ENCODE peak calls at places on chromosome 7, in seven cellular contexts. One of them, this sample, is unnamed.

GRCh38 chr7:32336726-32337125 is 153.5 kb downstream of the LSM5 start:
- DNase-seq in transverse colon: no peak
- DNase-seq in naive thymus-derived CD4-positive, alpha-beta T cell: no peak
- DNase-seq in tibial artery: no peak
- DNase-seq in stomach: no peak
- DNase-seq in CD8-positive, alpha-beta T cell: no peak
- DNase-seq in right lobe of liver: no peak
- DNase-seq in this sample: no peak

GRCh38 chr7:136677456-136678365 is 190.7 kb upstream of the CHRM2 start:
- DNase-seq in CD8-positive, alpha-beta T cell: no peak
- DNase-seq in stomach: no peak
- DNase-seq in naive thymus-derived CD4-positive, alpha-beta T cell: no peak
- DNase-seq in tibial artery: no peak
- DNase-seq in right lobe of liver: no peak
- DNase-seq in transverse colon: no peak
- DNase-seq in this sample: no peak

GRCh38 chr7:142854505-142855400 is at the start of gene EPHB6:
- DNase-seq in tibial artery: peak
- DNase-seq in naive thymus-derived CD4-positive, alpha-beta T cell: peak
- DNase-seq in stomach: peak
- DNase-seq in right lobe of liver: peak
- DNase-seq in CD8-positive, alpha-beta T cell: peak
- DNase-seq in transverse colon: peak
- DNase-seq in this sample: peak

GRCh38 chr7:105691029-105691691 is 109.9 kb upstream of the EFCAB10 start:
- DNase-seq in right lobe of liver: no peak
- DNase-seq in tibial artery: no peak
- DNase-seq in naive thymus-derived CD4-positive, alpha-beta T cell: peak
- DNase-seq in CD8-positive, alpha-beta T cell: peak
- DNase-seq in stomach: no peak
- DNase-seq in transverse colon: peak
- DNase-seq in this sample: no peak

GRCh38 chr7:75638607-75639070 is 100.1 kb downstream of the HIP1 start:
- DNase-seq in tibial artery: peak
- DNase-seq in naive thymus-derived CD4-positive, alpha-beta T cell: no peak
- DNase-seq in transverse colon: peak
- DNase-seq in CD8-positive, alpha-beta T cell: no peak
- DNase-seq in right lobe of liver: peak
- DNase-seq in stomach: peak
- DNase-seq in this sample: no peak

GRCh38 chr7:44278451-44279161 is 46.8 kb downstream of the CAMK2B start:
- DNase-seq in transverse colon: peak
- DNase-seq in CD8-positive, alpha-beta T cell: no peak
- DNase-seq in naive thymus-derived CD4-positive, alpha-beta T cell: no peak
- DNase-seq in tibial artery: peak
- DNase-seq in right lobe of liver: peak
- DNase-seq in stomach: no peak
- DNase-seq in this sample: no peak

GRCh38 chr7:86926732-86927131 is 132.7 kb downstream of the ELAPOR2 start:
- DNase-seq in naive thymus-derived CD4-positive, alpha-beta T cell: peak
- DNase-seq in tibial artery: no peak
- DNase-seq in stomach: peak
- DNase-seq in CD8-positive, alpha-beta T cell: peak
- DNase-seq in transverse colon: no peak
- DNase-seq in right lobe of liver: no peak
- DNase-seq in this sample: no peak

GRCh38 chr7:50851451-50851850 is 68.8 kb upstream of the GRB10 start:
- DNase-seq in tibial artery: no peak
- DNase-seq in stomach: peak
- DNase-seq in naive thymus-derived CD4-positive, alpha-beta T cell: no peak
- DNase-seq in transverse colon: no peak
- DNase-seq in CD8-positive, alpha-beta T cell: no peak
- DNase-seq in right lobe of liver: no peak
- DNase-seq in this sample: no peak

GRCh38 chr7:29977926-29978652 is 11.5 kb downstream of the SCRN1 start:
- DNase-seq in stomach: no peak
- DNase-seq in right lobe of liver: no peak
- DNase-seq in naive thymus-derived CD4-positive, alpha-beta T cell: no peak
- DNase-seq in CD8-positive, alpha-beta T cell: no peak
- DNase-seq in tibial artery: no peak
- DNase-seq in transverse colon: no peak
- DNase-seq in this sample: peak

GRCh38 chr7:91201731-91202130 is 62.5 kb upstream of the FZD1 start:
- DNase-seq in stomach: no peak
- DNase-seq in right lobe of liver: no peak
- DNase-seq in CD8-positive, alpha-beta T cell: no peak
- DNase-seq in transverse colon: no peak
- DNase-seq in tibial artery: no peak
- DNase-seq in naive thymus-derived CD4-positive, alpha-beta T cell: no peak
- DNase-seq in this sample: no peak

GRCh38 chr7:101934618-101935017 is 117.2 kb downstream of the CUX1 start:
- DNase-seq in stomach: no peak
- DNase-seq in CD8-positive, alpha-beta T cell: no peak
- DNase-seq in right lobe of liver: no peak
- DNase-seq in transverse colon: peak
- DNase-seq in naive thymus-derived CD4-positive, alpha-beta T cell: no peak
- DNase-seq in tibial artery: peak
- DNase-seq in this sample: no peak

GRCh38 chr7:45174966-45175765 is 17.6 kb downstream of the RAMP3 start:
- DNase-seq in naive thymus-derived CD4-positive, alpha-beta T cell: no peak
- DNase-seq in transverse colon: no peak
- DNase-seq in stomach: no peak
- DNase-seq in right lobe of liver: no peak
- DNase-seq in tibial artery: peak
- DNase-seq in CD8-positive, alpha-beta T cell: no peak
- DNase-seq in this sample: no peak

GRCh38 chr7:7177044-7177517 is 5.3 kb upstream of the C1GALT1 start:
- DNase-seq in transverse colon: no peak
- DNase-seq in CD8-positive, alpha-beta T cell: no peak
- DNase-seq in tibial artery: no peak
- DNase-seq in naive thymus-derived CD4-positive, alpha-beta T cell: no peak
- DNase-seq in right lobe of liver: no peak
- DNase-seq in stomach: no peak
- DNase-seq in this sample: no peak

GRCh38 chr7:47472444-47473157 is 109.3 kb downstream of the TNS3 start:
- DNase-seq in naive thymus-derived CD4-positive, alpha-beta T cell: no peak
- DNase-seq in transverse colon: no peak
- DNase-seq in CD8-positive, alpha-beta T cell: no peak
- DNase-seq in stomach: no peak
- DNase-seq in right lobe of liver: no peak
- DNase-seq in tibial artery: peak
- DNase-seq in this sample: no peak

GRCh38 chr7:158066085-158066484 is 521.5 kb downstream of the PTPRN2 start:
- DNase-seq in right lobe of liver: no peak
- DNase-seq in naive thymus-derived CD4-positive, alpha-beta T cell: no peak
- DNase-seq in CD8-positive, alpha-beta T cell: no peak
- DNase-seq in transverse colon: no peak
- DNase-seq in stomach: no peak
- DNase-seq in tibial artery: no peak
- DNase-seq in this sample: no peak

GRCh38 chr7:66859794-66860645 is 61.0 kb upstream of the TMEM248 start:
- DNase-seq in stomach: no peak
- DNase-seq in transverse colon: no peak
- DNase-seq in naive thymus-derived CD4-positive, alpha-beta T cell: no peak
- DNase-seq in CD8-positive, alpha-beta T cell: no peak
- DNase-seq in right lobe of liver: no peak
- DNase-seq in tibial artery: no peak
- DNase-seq in this sample: no peak

GRCh38 chr7:22698762-22699161 is 28.2 kb upstream of the IL6 start:
- DNase-seq in stomach: no peak
- DNase-seq in right lobe of liver: no peak
- DNase-seq in transverse colon: no peak
- DNase-seq in CD8-positive, alpha-beta T cell: no peak
- DNase-seq in tibial artery: no peak
- DNase-seq in naive thymus-derived CD4-positive, alpha-beta T cell: no peak
- DNase-seq in this sample: no peak

GRCh38 chr7:69803699-69804516 is 205.6 kb downstream of the AUTS2 start:
- DNase-seq in naive thymus-derived CD4-positive, alpha-beta T cell: no peak
- DNase-seq in stomach: no peak
- DNase-seq in CD8-positive, alpha-beta T cell: no peak
- DNase-seq in right lobe of liver: no peak
- DNase-seq in tibial artery: no peak
- DNase-seq in transverse colon: no peak
- DNase-seq in this sample: no peak

GRCh38 chr7:54841772-54842707 is 83.0 kb upstream of the SEC61G start:
- DNase-seq in right lobe of liver: peak
- DNase-seq in tibial artery: no peak
- DNase-seq in stomach: no peak
- DNase-seq in naive thymus-derived CD4-positive, alpha-beta T cell: no peak
- DNase-seq in CD8-positive, alpha-beta T cell: no peak
- DNase-seq in transverse colon: peak
- DNase-seq in this sample: no peak

GRCh38 chr7:107201795-107202450 is 33.1 kb downstream of the HBP1 start:
- DNase-seq in right lobe of liver: no peak
- DNase-seq in stomach: peak
- DNase-seq in tibial artery: no peak
- DNase-seq in naive thymus-derived CD4-positive, alpha-beta T cell: peak
- DNase-seq in transverse colon: peak
- DNase-seq in CD8-positive, alpha-beta T cell: peak
- DNase-seq in this sample: peak

GRCh38 chr7:94656658-94656924 is 658 bp upstream of the SGCE start:
- DNase-seq in naive thymus-derived CD4-positive, alpha-beta T cell: no peak
- DNase-seq in transverse colon: no peak
- DNase-seq in tibial artery: no peak
- DNase-seq in CD8-positive, alpha-beta T cell: no peak
- DNase-seq in right lobe of liver: no peak
- DNase-seq in stomach: no peak
- DNase-seq in this sample: no peak

GRCh38 chr7:94660006-94660405 is 4.1 kb upstream of the SGCE start:
- DNase-seq in transverse colon: no peak
- DNase-seq in right lobe of liver: no peak
- DNase-seq in tibial artery: no peak
- DNase-seq in naive thymus-derived CD4-positive, alpha-beta T cell: no peak
- DNase-seq in CD8-positive, alpha-beta T cell: no peak
- DNase-seq in stomach: no peak
- DNase-seq in this sample: no peak

GRCh38 chr7:94655884-94656657 is at the start of gene SGCE:
- DNase-seq in right lobe of liver: peak
- DNase-seq in CD8-positive, alpha-beta T cell: peak
- DNase-seq in tibial artery: peak
- DNase-seq in stomach: peak
- DNase-seq in naive thymus-derived CD4-positive, alpha-beta T cell: peak
- DNase-seq in transverse colon: peak
- DNase-seq in this sample: peak

GRCh38 chr7:94656925-94657731 is 1.2 kb upstream of the SGCE start:
- DNase-seq in right lobe of liver: no peak
- DNase-seq in stomach: no peak
- DNase-seq in CD8-positive, alpha-beta T cell: peak
- DNase-seq in transverse colon: no peak
- DNase-seq in naive thymus-derived CD4-positive, alpha-beta T cell: peak
- DNase-seq in tibial artery: no peak
- DNase-seq in this sample: peak

DNA sequence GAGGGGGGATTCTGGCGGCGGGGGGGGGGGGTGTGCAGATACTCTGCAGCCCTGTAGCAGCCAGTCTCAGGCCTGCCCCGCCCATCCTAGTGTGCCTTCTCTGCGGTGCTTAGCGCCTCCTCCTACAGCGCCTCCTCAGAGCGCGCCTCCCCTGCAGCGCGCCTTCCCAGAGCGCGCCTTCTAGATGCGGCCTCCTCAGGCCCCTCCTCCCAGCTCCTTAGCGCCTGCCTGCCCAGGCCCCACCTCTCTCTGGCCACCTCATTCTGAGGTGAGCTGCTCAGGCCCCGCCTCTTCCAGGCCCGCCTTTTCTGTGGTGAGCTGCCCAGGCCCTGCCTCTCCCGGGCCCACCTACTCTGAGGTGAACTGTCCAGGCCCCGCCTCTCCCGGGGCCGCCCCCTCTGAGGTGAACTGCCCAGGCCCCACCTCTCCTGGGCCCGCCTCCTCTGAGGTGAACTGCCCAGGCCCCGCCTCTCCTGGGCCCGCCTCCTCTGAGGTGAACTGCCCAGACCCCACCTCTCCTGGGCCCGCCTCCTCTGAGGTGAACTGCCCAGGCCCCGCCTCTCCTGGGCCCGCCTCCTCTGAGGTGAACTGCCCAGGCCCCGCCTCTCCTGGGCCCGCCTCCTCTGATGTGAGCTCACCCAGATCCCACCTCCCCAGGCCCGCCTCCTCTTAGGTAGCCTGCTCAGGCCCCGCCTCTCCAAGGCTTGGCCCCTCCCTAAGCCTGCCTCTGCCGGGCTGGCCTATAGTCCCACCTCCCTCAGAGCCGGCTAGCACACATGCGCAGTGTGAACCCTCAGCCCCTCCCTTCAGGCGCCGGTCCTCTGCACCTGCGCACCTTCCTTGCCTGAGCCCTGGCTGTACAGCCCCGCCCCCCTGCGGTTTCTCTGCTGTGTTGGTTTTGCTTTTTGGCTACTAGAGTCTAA is 2.1 kb upstream of the SGCE start:
- DNase-seq in naive thymus-derived CD4-positive, alpha-beta T cell: peak
- DNase-seq in tibial artery: peak
- DNase-seq in stomach: peak
- DNase-seq in CD8-positive, alpha-beta T cell: peak
- DNase-seq in transverse colon: peak
- DNase-seq in right lobe of liver: peak
- DNase-seq in this sample: peak
- H3K4me3 ChIP-seq in naive thymus-derived CD4-positive, alpha-beta T cell: peak
- H3K4me3 ChIP-seq in tibial artery: peak
- H3K4me3 ChIP-seq in stomach: peak
- H3K4me3 ChIP-seq in CD8-positive, alpha-beta T cell: no peak
- H3K4me3 ChIP-seq in transverse colon: peak
- H3K4me3 ChIP-seq in right lobe of liver: peak
- H3K4me3 ChIP-seq in this sample: no peak

GRCh38 chr7:36601596-36601995 is 122.7 kb downstream of the AOAH start:
- DNase-seq in transverse colon: no peak
- DNase-seq in right lobe of liver: no peak
- DNase-seq in stomach: no peak
- DNase-seq in tibial artery: no peak
- DNase-seq in CD8-positive, alpha-beta T cell: no peak
- DNase-seq in naive thymus-derived CD4-positive, alpha-beta T cell: no peak
- DNase-seq in this sample: no peak
- H3K27ac ChIP-seq in transverse colon: no peak
- H3K27ac ChIP-seq in right lobe of liver: no peak
- H3K27ac ChIP-seq in stomach: no peak
- H3K27ac ChIP-seq in tibial artery: no peak
- H3K27ac ChIP-seq in CD8-positive, alpha-beta T cell: no peak
- H3K27ac ChIP-seq in naive thymus-derived CD4-positive, alpha-beta T cell: no peak
- H3K27ac ChIP-seq in this sample: no peak

DNA sequence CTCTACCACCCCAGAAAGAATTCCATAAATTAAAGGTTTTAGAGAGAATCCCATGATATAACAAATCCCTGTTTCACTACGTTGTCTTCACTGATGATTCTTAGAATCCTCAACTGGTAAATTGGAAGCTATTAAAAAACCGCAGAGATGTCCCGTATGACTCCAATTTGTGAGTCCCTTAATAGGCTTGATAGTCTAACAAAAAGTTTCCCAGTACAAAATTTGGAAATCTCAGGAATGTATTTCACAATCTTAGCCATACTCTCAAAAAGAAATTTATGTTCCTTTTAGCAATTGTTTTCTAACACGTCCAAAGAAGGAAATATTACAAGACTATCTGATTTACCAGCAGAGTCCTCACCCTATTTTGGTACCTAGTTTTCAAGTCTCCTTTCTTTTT is 2.5 kb downstream of the TES start:
- DNase-seq in transverse colon: no peak
- DNase-seq in stomach: no peak
- DNase-seq in tibial artery: no peak
- DNase-seq in right lobe of liver: no peak
- DNase-seq in CD8-positive, alpha-beta T cell: no peak
- DNase-seq in naive thymus-derived CD4-positive, alpha-beta T cell: no peak
- DNase-seq in this sample: no peak
- H3K4me3 ChIP-seq in transverse colon: peak
- H3K4me3 ChIP-seq in stomach: peak
- H3K4me3 ChIP-seq in tibial artery: peak
- H3K4me3 ChIP-seq in right lobe of liver: no peak
- H3K4me3 ChIP-seq in CD8-positive, alpha-beta T cell: peak
- H3K4me3 ChIP-seq in naive thymus-derived CD4-positive, alpha-beta T cell: peak
- H3K4me3 ChIP-seq in this sample: peak

GRCh38 chr7:155206286-155207020 is 91.2 kb upstream of the INSIG1 start:
- DNase-seq in naive thymus-derived CD4-positive, alpha-beta T cell: no peak
- DNase-seq in tibial artery: peak
- DNase-seq in transverse colon: peak
- DNase-seq in right lobe of liver: peak
- DNase-seq in stomach: peak
- DNase-seq in CD8-positive, alpha-beta T cell: peak
- DNase-seq in this sample: peak
- H3K27ac ChIP-seq in naive thymus-derived CD4-positive, alpha-beta T cell: no peak
- H3K27ac ChIP-seq in tibial artery: peak
- H3K27ac ChIP-seq in transverse colon: peak
- H3K27ac ChIP-seq in right lobe of liver: peak
- H3K27ac ChIP-seq in stomach: peak
- H3K27ac ChIP-seq in CD8-positive, alpha-beta T cell: peak
- H3K27ac ChIP-seq in this sample: no peak

This sample was measured in pancreas.